ENCODE peak calls at places on chromosomes 12 and 14, in five cellular contexts. S is body of pancreas, E is adrenal gland, P is heart left ventricle, J is A549. V is an unnamed sample.

GRCh38 chr12:124022161-124022560 is 49.1 kb downstream of the ZNF664 start:
- DNase-seq in P (no peak), E (no peak), S (no peak), J (no peak), V (no peak)

GRCh38 chr12:25322918-25323773 is 72.4 kb upstream of the KRAS start:
- DNase-seq in J (no peak), E (peak; percentile 25), P (no peak), S (no peak), V (no peak)

GRCh38 chr12:125105600-125105999 is 40.4 kb downstream of the AACS start:
- DNase-seq in P (no peak), S (no peak), E (no peak), J (no peak), V (no peak)

GRCh38 chr12:121958521-121959240 is 40.3 kb downstream of the CFAP251 start:
- DNase-seq in S (no peak), E (no peak), J (no peak), P (no peak), V (no peak)

GRCh38 chr12:47382305-47382704 is 302.5 kb upstream of the AMIGO2 start:
- DNase-seq in S (no peak), J (no peak), E (no peak), P (no peak), V (peak; percentile 6)

GRCh38 chr12:10612954-10613333 is 465 bp downstream of the MAGOHB start:
- DNase-seq in J (no peak), S (no peak), E (no peak), P (no peak), V (no peak)

GRCh38 chr14:73180385-73180805 is 44.1 kb downstream of the PSEN1 start:
- DNase-seq in P (no peak), J (no peak), S (no peak), E (peak; percentile 25), V (no peak)

GRCh38 chr12:5138845-5139244 is 95.2 kb downstream of the KCNA5 start:
- DNase-seq in J (no peak), P (no peak), S (no peak), E (no peak), V (no peak)

GRCh38 chr14:104108570-104109060 is 23.1 kb downstream of the ASPG start:
- DNase-seq in S (no peak), J (no peak), E (peak; percentile 9), P (no peak), V (no peak)

GRCh38 chr12:69639400-69640016 is 28.8 kb upstream of the LRRC10 start:
- DNase-seq in P (peak; percentile 50), S (peak; percentile 70), E (peak; percentile 56), J (peak; percentile 82), V (peak; percentile 83)

GRCh38 chr14:58784946-58785345 is 147.2 kb downstream of the DACT1 start:
- DNase-seq in S (no peak), J (no peak), E (no peak), P (no peak), V (no peak)

GRCh38 chr12:49580572-49581535 is 12.9 kb upstream of the MCRS1 start:
- DNase-seq in E (peak; percentile 71), P (peak; percentile 79), J (peak; percentile 86), S (peak; percentile 78), V (peak; percentile 74)

GRCh38 chr12:85424581-85425348 is 144.7 kb downstream of the ALX1 start:
- DNase-seq in S (peak; percentile 63), P (no peak), J (no peak), E (no peak), V (peak; percentile 48)

GRCh38 chr12:81543621-81544139 is 215.5 kb downstream of the PPFIA2 start:
- DNase-seq in S (no peak), E (no peak), P (no peak), J (no peak), V (no peak)

GRCh38 chr12:86600664-86601231 is 344.6 kb upstream of the MGAT4C start:
- DNase-seq in P (no peak), S (no peak), J (no peak), E (no peak), V (no peak)

GRCh38 chr14:58963873-58964597 is 224.4 kb upstream of the DAAM1 start:
- DNase-seq in J (no peak), P (no peak), E (no peak), S (no peak), V (no peak)

GRCh38 chr12:7645395-7646177 is 20.1 kb downstream of the APOBEC1 start:
- DNase-seq in J (peak; percentile 46), S (peak; percentile 25), P (no peak), E (no peak), V (peak; percentile 53)

GRCh38 chr12:112645586-112645985 is 146.0 kb upstream of the RPH3A start:
- DNase-seq in E (no peak), P (no peak), S (no peak), J (no peak), V (no peak)

DNA sequence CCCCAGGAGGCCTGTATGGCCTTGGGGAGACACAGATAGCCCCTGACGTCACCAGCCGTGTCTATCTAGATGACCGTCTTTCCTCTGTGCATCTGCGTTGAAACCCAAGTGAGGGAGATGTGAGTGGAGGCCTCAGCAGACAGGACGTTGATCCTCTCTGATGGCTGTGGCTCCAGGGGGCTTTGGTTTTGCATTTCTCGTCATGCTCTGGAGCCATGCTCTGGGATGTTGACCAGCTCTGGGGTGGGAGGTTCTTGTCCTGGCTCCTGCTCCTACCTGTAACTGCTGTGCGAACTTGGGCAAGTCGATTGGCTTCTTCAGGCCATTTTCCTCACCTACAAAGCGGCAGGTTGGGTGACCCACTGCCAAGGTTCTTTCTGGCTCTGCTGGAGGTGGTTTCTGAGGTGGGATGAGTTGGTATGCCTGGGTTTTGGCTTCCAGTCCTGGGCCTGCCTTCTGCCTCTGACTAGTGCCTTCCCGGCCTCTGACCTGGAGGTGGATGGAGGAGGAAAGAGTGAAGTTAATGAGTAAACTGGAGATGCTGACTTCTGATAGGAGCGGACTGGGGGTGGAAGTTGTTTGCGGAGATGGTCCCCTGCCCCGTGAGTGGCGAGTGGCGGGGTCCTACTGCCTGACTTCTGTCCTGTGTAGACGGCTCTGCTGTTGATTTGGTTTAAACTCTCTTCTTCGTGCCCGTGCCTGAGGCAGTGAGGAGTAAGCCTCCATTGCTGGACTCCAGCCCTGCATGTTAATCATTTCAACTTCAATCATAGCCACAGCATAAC is 8.4 kb downstream of the TSPAN9 start:
- DNase-seq in P (no peak), S (no peak), J (no peak), E (no peak), V (no peak)
- TF ChIP-seq POLR2A in P (no peak), S (no peak), J (no peak), E (no peak), V (no peak)

GRCh38 chr14:94112513-94113060 is 2.1 kb downstream of the IFI27 start:
- DNase-seq in S (no peak), J (no peak), P (peak; percentile 11), E (peak; percentile 14), V (no peak)

GRCh38 chr14:94109915-94110250 is 653 bp upstream of the IFI27 start:
- DNase-seq in S (no peak), P (peak; percentile 14), E (peak; percentile 15), J (no peak), V (no peak)

GRCh38 chr14:94111276-94112095 is 950 bp downstream of the IFI27 start:
- DNase-seq in P (peak; percentile 37), E (no peak), S (no peak), J (no peak), V (no peak)

GRCh38 chr14:94113073-94113472 is 2.5 kb downstream of the IFI27 start:
- DNase-seq in S (no peak), E (peak; percentile 12), P (no peak), J (no peak), V (no peak)

GRCh38 chr14:94110552-94111181 is at the start of gene IFI27:
- DNase-seq in E (peak; percentile 90), P (peak; percentile 81), S (no peak), J (no peak), V (peak; percentile 58)
- TF ChIP-seq POLR2A in E (peak; percentile 92), P (peak; percentile 80), S (no peak), J (no peak), V (peak; percentile 28)

GRCh38 chr12:52232916-52233461 is at the start of gene KRT7:
- DNase-seq in P (no peak), E (no peak), S (peak; percentile 60), J (peak; percentile 90), V (no peak)

GRCh38 chr12:52232233-52232915 is 669 bp upstream of the KRT7 start:
- DNase-seq in P (no peak), S (no peak), E (no peak), J (no peak), V (no peak)

GRCh38 chr12:52229836-52230343 is 3.2 kb upstream of the KRT7 start:
- DNase-seq in S (no peak), E (no peak), P (no peak), J (no peak), V (no peak)

GRCh38 chr12:52230364-52231281 is 2.4 kb upstream of the KRT7 start:
- DNase-seq in S (no peak), E (no peak), P (no peak), J (no peak), V (no peak)

DNA sequence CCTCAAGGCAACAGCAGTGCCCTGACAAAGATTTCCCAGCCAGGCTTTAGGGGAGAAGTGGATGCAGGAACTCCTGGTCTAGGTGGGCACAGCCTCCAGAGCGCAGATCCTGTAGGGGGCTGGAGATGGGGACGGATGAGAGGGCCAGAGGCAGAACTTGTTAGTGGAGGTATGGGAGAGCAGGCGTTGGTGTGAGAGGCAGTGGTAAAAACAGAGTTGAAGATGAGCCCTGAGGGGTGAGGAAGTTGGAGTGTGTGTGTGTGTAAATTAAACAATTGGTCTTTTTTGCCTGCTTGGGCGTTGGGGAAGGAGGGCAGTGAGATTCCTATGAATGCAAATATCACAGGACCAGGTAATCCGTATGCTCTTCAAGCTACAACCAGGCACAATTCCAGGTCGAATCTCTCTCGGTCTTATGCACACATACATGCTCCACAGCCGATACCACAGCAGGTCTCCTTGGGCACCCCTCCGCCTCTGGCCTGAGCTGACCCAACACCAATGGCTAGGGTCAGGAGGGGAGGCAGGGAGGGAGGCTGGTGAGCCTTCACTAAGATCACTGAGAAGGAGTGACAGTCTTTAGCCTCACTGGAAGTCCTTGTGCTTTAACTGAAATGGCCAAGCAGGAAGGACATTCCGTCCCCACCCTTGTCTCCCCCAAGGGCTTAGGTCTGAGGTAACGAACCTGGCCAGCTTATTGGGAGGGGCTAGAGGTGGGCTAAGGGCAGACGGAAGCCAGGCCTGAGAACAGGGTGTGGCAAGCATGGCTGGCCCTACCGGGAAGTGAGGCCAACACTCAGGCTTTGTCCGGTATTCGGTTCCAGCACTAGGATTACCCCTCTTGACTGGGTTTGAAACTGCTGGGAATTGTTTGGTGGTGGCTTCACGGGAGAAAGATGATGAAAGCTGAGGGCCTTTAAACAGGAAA is 1.5 kb upstream of the KRT7 start:
- DNase-seq in P (no peak), S (no peak), J (no peak), E (no peak), V (no peak)
- TF ChIP-seq POLR2A in P (no peak), S (no peak), J (peak; percentile 8), E (no peak), V (no peak)

GRCh38 chr14:61565836-61566536 is 129.3 kb upstream of the HIF1A start:
- DNase-seq in P (no peak), J (no peak), S (no peak), E (no peak), V (no peak)
- TF ChIP-seq POLR2A in P (no peak), J (no peak), S (no peak), E (no peak), V (no peak)

DNA sequence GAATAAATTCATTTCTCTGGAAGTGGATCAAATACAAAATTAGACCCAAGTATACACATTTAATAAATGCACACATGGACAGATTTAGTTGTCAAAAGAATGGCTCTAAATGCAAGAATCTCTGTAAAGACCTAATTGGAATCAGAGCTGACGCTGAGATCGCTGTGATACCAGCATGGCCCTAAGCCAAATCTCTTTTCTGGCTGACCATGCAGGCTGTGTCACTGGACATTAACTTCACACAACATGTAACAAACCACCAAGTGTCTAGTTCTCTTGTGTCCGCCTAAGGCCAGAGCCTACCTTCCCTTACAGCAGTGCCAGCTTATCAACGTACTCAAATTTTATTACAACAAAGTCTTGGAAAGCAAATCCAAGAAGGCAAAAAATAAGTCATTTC is 127.5 kb downstream of the MED13L start:
- DNase-seq in E (peak; percentile 41), P (no peak), J (no peak), S (no peak), V (no peak)
- TF ChIP-seq POLR2A in E (no peak), P (no peak), J (no peak), S (no peak), V (no peak)

V was measured in erythroblast.